ENCODE peak calls at places on chromosome 3, in seven cellular contexts. S, N, I, F, Q, M and X are unnamed samples.

GRCh38 chr3:177102526-177102925 is 94.8 kb downstream of the TBL1XR1 start:
- DNase-seq in I (no peak), S (no peak), N (peak), F (no peak), Q (no peak), M (no peak), X (no peak)

GRCh38 chr3:71881041-71881440 is 96.1 kb upstream of the PROK2 start:
- DNase-seq in M (no peak), F (no peak), Q (no peak), N (no peak), I (no peak), S (no peak), X (peak)

GRCh38 chr3:184778426-184779332 is 33.3 kb upstream of the VPS8 start:
- DNase-seq in Q (no peak), I (no peak), M (no peak), N (no peak), S (no peak), F (no peak), X (no peak)

GRCh38 chr3:147410518-147411234 is 1.5 kb downstream of the ZIC1 start:
- DNase-seq in Q (no peak), M (no peak), S (no peak), F (no peak), N (peak), I (no peak), X (no peak)

GRCh38 chr3:107153981-107154380 is 223.3 kb upstream of the CCDC54 start:
- DNase-seq in F (no peak), I (no peak), S (no peak), N (no peak), Q (no peak), M (no peak), X (no peak)

GRCh38 chr3:14462738-14463137 is 60.3 kb downstream of the SLC6A6 start:
- DNase-seq in F (no peak), I (no peak), N (no peak), Q (no peak), M (no peak), S (no peak), X (no peak)

GRCh38 chr3:32483772-32484171 is 18.9 kb downstream of the CMTM6 start:
- DNase-seq in M (no peak), I (no peak), N (no peak), Q (no peak), S (no peak), F (no peak), X (no peak)

GRCh38 chr3:177905173-177905894 is 630.9 kb upstream of the KCNMB2 start:
- DNase-seq in N (peak), S (peak), F (peak), Q (peak), I (no peak), M (peak), X (peak)

DNA sequence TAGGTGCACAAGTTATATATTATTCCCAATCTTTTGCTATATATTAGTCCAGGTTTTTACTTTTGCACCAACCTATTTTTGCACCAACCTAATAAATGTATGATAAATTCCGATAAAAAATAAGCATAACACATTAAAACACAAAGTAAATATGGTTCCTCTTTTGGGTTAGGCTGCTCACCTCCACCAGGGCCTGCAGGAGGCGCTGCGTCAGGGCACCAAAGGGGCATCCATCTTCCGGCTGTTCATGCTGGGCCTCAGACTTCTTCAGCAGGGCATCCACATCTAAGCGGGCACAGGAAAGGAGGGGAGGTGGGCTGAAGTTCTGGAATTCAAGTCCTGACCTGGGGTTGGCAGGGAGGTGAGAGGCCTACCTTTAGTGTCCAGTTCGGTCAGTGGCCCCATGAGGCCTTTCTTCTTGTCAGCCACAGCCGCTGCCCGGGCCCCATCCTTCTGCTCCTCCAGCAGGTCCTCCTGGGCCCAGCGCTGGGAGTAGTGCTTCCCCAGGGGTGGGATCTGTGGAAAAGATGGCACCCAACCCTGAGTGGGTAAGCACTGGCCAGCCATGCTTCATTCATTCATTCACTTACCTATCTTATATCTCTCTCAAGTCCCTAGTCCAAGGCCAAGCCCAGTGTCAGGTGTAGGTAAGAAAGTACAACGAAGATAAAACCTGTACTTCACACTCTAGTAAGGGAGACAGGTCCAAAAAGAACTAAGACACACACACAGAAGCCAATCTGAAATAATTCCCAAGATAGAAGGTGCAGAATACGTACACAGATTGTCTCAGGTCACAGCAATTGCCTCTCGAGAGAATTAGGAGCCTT is 5.2 kb downstream of the TADA3 start:
- DNase-seq in S (no peak), Q (no peak), N (no peak), I (no peak), M (no peak), F (no peak), X (no peak)
- TF ChIP-seq CTCF in S (peak), Q (peak), N (peak), I (peak), M (peak), F (peak), X (peak)

GRCh38 chr3:65689436-65689835 is 349.3 kb downstream of the MAGI1 start:
- DNase-seq in M (no peak), S (no peak), I (no peak), F (no peak), Q (no peak), N (no peak), X (no peak)
- TF ChIP-seq CTCF in M (no peak), S (no peak), I (no peak), F (peak), Q (no peak), N (peak), X (peak)

GRCh38 chr3:13419356-13420050 is 619 bp downstream of the NUP210 start:
- DNase-seq in F (no peak), M (no peak), Q (no peak), N (no peak), S (no peak), I (peak), X (no peak)

GRCh38 chr3:13420051-13420816 is at the start of gene NUP210:
- DNase-seq in S (no peak), N (no peak), F (no peak), Q (no peak), M (no peak), I (peak), X (no peak)

GRCh38 chr3:13414040-13414729 is 5.9 kb downstream of the NUP210 start:
- DNase-seq in M (no peak), N (no peak), S (no peak), I (peak), Q (no peak), F (no peak), X (no peak)

GRCh38 chr3:13415236-13416001 is 4.7 kb downstream of the NUP210 start:
- DNase-seq in M (no peak), N (no peak), Q (no peak), S (no peak), I (peak), F (no peak), X (no peak)

DNA sequence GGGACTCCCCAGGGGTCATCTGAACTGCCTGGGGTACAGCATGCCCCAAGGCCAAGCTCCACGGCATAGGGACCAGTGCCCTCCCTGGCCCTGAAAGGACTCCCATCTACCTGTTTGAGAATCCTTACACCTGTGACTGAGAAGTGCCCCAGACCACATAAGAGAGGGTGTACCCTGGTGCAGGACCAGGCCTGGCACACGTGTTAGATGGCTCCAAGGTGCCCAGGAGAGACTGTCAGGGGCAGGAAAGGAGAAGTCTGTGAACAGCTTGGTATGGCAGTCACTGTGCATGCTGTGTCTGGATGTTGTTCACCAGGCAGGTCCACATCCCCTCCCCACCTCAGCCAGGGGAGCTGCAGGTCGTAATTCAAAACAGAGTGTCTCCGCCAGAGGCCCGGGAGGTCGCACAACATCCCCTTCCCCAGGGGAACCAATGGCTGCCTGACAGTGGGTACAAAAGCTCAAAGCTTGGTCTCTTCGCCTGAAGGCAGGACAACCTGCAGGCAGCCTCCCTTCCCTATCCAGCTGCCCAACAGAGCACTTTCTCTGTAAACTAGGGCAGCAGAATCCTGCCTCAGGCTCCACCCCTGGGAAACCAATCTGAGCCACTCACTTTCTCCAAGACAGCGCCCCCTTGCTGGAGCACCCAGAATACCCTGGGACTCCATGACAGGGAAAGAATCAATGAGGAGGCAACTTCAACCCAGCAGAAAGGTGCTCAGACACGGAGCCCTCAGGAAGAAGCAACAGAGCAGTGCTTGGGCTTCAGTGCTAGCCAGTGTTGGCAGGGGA is 3.9 kb downstream of the NUP210 start:
- DNase-seq in F (no peak), M (no peak), S (no peak), Q (no peak), I (peak), N (no peak), X (no peak)
- TF ChIP-seq CTCF in F (peak), M (no peak), S (no peak), Q (peak), I (peak), N (no peak), X (peak)

GRCh38 chr3:121488628-121489027 is 57.2 kb downstream of the POLQ start:
- DNase-seq in I (no peak), Q (peak), F (no peak), N (no peak), M (no peak), S (no peak), X (no peak)
- TF ChIP-seq CTCF in I (peak), Q (peak), F (peak), N (no peak), M (peak), S (peak), X (no peak)

DNA sequence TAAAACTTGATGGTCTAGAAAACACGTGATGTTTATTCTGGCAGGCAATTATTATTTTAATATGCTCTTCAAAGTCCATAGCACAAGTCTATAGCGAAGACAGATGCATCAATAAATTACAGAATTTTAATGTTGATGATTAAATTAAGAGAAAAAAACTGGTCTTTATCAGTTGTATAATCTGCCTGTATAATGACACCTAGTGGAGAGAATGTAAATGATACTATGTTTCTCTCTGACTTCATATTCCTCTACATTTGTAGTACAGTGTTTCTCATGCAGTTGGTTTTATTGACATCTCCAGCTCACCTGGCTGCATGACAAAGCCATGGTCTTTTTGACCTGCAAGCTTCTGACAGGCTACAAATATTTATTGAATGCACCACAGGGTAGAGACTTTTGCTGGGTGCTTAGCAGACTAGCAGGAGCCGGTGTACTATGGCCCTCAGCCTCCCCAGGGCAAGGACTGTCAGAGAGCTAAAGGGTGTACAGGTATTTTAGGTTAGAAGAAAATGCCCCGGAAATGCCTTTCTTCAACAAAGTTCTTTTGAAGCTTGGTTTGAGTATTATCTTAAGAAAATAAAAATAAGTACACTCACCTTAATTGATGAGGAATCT is 289.9 kb downstream of the GAP43 start:
- DNase-seq in I (no peak), S (no peak), N (peak), F (no peak), Q (peak), M (peak), X (no peak)
- TF ChIP-seq CTCF in I (peak), S (peak), N (peak), F (peak), Q (peak), M (peak), X (peak)

GRCh38 chr3:85337895-85338294 is 379.1 kb downstream of the CADM2 start:
- DNase-seq in Q (no peak), S (no peak), F (no peak), I (no peak), M (no peak), N (no peak), X (no peak)

GRCh38 chr3:85342915-85343314 is 384.1 kb downstream of the CADM2 start:
- DNase-seq in F (no peak), I (peak), S (no peak), N (no peak), M (no peak), Q (no peak), X (peak)
- TF ChIP-seq CTCF in F (peak), I (peak), S (peak), N (peak), M (no peak), Q (peak), X (peak)

GRCh38 chr3:181726351-181727121 is 14.8 kb downstream of the SOX2 start:
- DNase-seq in S (no peak), I (no peak), F (no peak), N (peak), Q (no peak), M (no peak), X (no peak)
- TF ChIP-seq CTCF in S (peak), I (no peak), F (no peak), N (peak), Q (peak), M (no peak), X (no peak)

GRCh38 chr3:57972421-57973111 is 35.7 kb upstream of the FLNB start:
- DNase-seq in M (no peak), N (no peak), S (no peak), F (no peak), I (peak), Q (peak), X (no peak)
- TF ChIP-seq CTCF in M (no peak), N (no peak), S (no peak), F (no peak), I (no peak), Q (no peak), X (no peak)

GRCh38 chr3:43055806-43056770 is 49.8 kb downstream of the POMGNT2 start:
- DNase-seq in S (no peak), I (no peak), M (no peak), F (no peak), Q (no peak), N (no peak), X (no peak)

GRCh38 chr3:43055393-43055792 is 50.5 kb downstream of the POMGNT2 start:
- DNase-seq in Q (no peak), F (no peak), M (no peak), N (no peak), I (no peak), S (no peak), X (no peak)

GRCh38 chr3:43054754-43055153 is 51.1 kb downstream of the POMGNT2 start:
- DNase-seq in I (no peak), M (no peak), S (no peak), Q (no peak), F (no peak), N (no peak), X (no peak)

GRCh38 chr3:43048470-43048869 is 57.4 kb downstream of the POMGNT2 start:
- DNase-seq in M (no peak), F (no peak), Q (no peak), N (no peak), I (no peak), S (no peak), X (no peak)

GRCh38 chr3:43053291-43053690 is 52.6 kb downstream of the POMGNT2 start:
- DNase-seq in N (no peak), F (no peak), M (no peak), Q (no peak), S (no peak), I (no peak), X (no peak)
- TF ChIP-seq CTCF in N (no peak), F (no peak), M (no peak), Q (no peak), S (no peak), I (no peak), X (no peak)

DNA sequence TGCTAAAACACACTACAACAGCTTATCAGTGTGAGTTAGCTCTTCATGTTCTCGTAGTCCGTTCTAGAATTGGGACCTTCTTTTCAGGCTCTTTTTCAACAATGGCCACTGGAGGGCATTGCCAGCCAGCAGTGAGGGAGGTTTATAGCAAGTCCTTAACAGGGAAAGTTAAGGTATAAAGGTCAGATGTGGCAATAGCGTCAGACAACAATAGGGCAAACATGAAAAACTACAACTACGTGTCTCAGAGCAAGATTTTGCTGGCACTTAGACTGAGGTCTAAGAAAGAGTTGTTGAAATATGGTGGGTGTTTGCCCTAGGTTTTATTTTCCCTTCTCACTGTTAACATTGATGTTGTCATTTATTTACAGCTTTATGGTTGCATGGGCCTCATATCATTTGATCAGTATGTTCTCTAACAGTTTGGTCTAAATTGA is 161.4 kb downstream of the GMNC start:
- DNase-seq in S (peak), F (peak), N (peak), M (no peak), Q (peak), I (peak), X (peak)
- TF ChIP-seq CTCF in S (peak), F (peak), N (peak), M (peak), Q (peak), I (peak), X (peak)